ENCODE peak calls at places on chromosomes 4 and X, in four cellular contexts. H is SK-N-SH, Z is suprapubic skin, A is upper lobe of left lung. K is an unnamed sample.

GRCh38 chrX:28487818-28488217 is 99.4 kb upstream of the IL1RAPL1 start:
- DNase-seq in H (no peak), Z (no peak), A (no peak), K (no peak)

GRCh38 chr4:139728840-139729239 is 63.2 kb downstream of the MGST2 start:
- DNase-seq in H (no peak), Z (no peak), A (no peak), K (no peak)

GRCh38 chr4:123284166-123284565 is 112.4 kb upstream of the SPRY1 start:
- DNase-seq in H (peak), Z (no peak), A (no peak), K (no peak)

GRCh38 chrX:65690057-65690855 is 22.8 kb downstream of the MSN start:
- DNase-seq in H (no peak), Z (no peak), A (no peak), K (peak)

GRCh38 chrX:103170216-103170615 is 44.7 kb upstream of the BEX4 start:
- DNase-seq in H (no peak), Z (no peak), A (no peak), K (no peak)

GRCh38 chr4:82436780-82437179 is 6.4 kb downstream of the ENOPH1 start:
- DNase-seq in H (no peak), Z (no peak), A (no peak), K (no peak)

GRCh38 chr4:140595065-140595464 is 26.3 kb upstream of the UCP1 start:
- DNase-seq in H (no peak), Z (no peak), A (no peak), K (no peak)

GRCh38 chr4:74590476-74590875 is 145.5 kb downstream of the AREG start:
- DNase-seq in H (no peak), Z (no peak), A (no peak), K (no peak)

GRCh38 chrX:108712886-108713285 is 23.5 kb downstream of the IRS4 start:
- DNase-seq in H (no peak), Z (no peak), A (no peak), K (no peak)

GRCh38 chrX:76555816-76556215 is 128.3 kb downstream of the MAGEE1 start:
- DNase-seq in H (peak), Z (no peak), A (no peak), K (no peak)

GRCh38 chr4:105460306-105460705 is 13.6 kb downstream of the PPA2 start:
- DNase-seq in H (no peak), Z (no peak), A (no peak), K (no peak)

GRCh38 chr4:172899861-172900260 is 268.8 kb upstream of the GALNT7 start:
- DNase-seq in H (no peak), Z (no peak), A (no peak), K (no peak)
- TF ChIP-seq POLR2AphosphoS5 in H (no peak), Z (no peak), A (no peak), K (no peak)

DNA sequence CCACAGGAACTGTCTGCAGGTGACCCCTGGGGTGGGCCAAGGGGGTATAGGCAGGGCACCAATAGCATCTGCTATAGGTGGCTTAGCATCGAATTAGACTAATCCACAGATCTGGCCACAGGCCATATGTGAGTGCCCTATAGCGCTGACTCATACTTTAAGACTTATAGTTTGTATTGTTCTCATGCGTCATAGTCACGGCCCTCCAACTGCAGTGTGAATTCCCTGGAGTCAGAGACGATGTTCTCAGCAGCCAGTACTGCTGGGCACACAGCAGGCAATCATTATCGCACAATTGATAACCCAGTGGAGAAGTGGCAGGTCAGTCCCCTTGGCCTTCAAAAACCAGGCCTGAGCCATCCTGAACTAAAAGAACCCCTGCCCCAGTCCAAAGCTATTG is 58.1 kb downstream of the ADGRG2 start:
- DNase-seq in H (no peak), Z (no peak), A (no peak), K (no peak)
- TF ChIP-seq EP300 in H (no peak), Z (no peak), A (no peak), K (no peak)

DNA sequence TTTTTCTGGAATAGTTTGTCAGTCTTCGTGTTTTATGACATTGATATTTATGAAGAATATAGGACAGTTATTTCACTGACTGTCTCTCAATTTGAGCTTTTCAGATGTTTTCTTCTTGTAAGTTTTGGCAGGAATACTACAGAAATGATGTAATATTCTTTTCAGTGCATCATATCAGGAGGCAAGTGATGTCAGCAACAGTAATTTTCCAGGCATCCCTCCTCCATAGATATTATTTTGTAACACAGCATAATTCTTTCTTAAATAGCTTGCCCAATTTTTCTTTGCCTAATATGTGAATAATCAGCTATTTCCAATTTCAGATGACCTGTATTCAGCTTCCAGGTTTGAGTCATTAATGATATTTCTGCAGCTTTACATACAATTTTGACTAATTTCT is 211.1 kb downstream of the ADGRL3 start:
- DNase-seq in H (no peak), Z (no peak), A (no peak), K (no peak)
- TF ChIP-seq POLR2AphosphoS5 in H (no peak), Z (no peak), A (no peak), K (no peak)

DNA sequence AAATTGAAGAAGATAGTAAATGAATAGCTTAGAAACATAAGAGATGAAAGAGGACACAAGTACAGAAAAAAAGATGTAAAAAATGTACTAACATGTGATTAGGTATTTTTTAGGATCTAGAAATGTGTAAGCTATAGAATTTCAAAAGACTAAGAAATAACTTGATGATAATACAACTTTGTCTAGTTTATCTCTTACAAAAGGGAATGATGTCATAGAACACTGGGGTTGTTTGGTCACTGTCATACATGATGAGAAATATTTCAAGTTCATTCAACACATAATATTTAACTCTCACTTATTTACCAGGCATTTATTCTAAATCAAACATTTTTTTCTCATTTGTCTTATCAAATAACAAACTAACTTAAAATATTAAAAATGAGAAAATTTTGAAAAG is 18.5 kb downstream of the STBD1 start:
- DNase-seq in H (no peak), Z (no peak), A (no peak), K (no peak)
- TF ChIP-seq EP300 in H (no peak), Z (no peak), A (no peak), K (no peak)

DNA sequence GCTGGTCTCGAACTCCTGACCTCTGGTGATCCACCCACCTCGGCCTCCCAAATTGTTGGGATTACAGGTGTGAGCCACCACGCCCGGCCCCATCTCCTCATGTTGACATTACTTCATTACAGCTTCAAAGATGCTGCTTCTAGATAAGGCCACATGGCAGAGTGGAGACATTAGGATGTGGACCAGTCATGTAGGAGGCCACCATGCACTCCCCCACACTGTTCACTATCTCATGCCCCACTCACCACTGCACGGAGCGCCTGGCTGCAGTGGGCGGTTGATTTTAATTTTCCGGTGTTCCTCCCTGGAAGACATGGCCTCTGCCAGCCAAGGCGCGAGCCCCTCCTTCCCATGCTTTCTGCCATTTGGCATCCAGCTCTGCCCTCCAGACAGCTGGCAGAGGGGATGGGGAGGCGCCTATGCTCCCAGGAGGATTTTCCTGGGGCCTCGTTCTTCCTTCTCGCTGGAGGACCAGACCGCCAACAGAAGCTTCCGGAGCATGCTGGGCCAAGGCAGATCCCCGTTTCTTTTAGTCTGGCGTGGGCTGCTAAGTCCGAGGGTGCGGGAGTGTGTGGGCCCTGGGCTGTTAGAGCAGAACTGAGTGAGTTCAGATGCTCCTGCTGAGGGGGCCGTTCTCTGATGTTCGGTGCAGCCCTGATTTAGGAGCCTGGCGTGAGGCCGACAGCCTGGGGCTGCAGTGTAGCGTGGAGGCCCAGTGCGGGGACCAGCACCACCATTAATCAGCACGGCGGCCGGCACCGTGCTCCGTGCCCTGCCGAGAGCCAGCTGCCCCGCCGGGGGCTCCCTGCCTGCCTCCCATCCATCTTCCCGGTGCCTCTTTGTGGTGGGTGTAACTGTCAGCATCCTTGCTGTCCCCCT is 93.1 kb downstream of the SORCS2 start:
- DNase-seq in H (no peak), Z (no peak), A (no peak), K (no peak)
- TF ChIP-seq POLR2AphosphoS5 in H (no peak), Z (no peak), A (no peak), K (no peak)

GRCh38 chr4:16758816-16759215 is 139.6 kb downstream of the LDB2 start:
- DNase-seq in H (no peak), Z (no peak), A (no peak), K (no peak)
- TF ChIP-seq EP300 in H (no peak), Z (no peak), A (no peak), K (no peak)

GRCh38 chr4:8198906-8199593 is at the start of gene SH3TC1:
- DNase-seq in H (peak), Z (peak), A (peak), K (peak)
- TF ChIP-seq POLR2AphosphoS5 in H (peak), Z (peak), A (peak), K (peak)

DNA sequence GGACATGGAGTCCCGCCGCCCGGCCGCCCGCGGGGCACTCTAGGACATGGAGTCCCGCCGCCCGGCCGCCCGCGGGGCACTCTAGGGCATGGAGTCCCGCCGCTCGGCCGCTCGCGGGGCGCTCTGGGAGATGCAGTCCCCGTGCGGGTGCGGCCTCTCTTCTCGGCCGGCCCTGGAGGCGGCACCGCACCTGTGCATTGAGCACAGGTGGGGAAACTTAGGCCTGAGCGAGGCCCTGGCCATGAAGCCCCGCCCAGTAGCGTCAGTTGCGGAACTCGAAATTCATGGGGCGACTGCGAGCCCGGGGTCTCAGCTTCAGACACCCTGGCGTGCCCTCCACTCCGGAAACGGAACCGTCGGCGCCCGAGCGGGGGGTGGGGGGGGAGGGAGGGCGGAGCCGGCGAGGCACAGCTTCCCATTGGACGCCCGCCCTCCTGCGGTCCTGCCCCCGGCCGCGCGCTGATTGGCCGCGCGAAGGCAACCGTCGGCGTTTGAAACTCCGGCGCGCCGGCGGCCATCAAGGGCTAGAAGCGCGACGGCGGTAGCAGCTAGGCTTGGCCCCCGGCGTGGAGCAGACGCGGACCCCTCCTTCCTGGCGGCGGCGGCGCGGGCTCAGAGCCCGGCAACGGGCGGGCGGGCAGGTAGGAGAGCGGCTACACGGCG is at the start of the genes TACC3 and TMEM129:
- DNase-seq in H (peak), Z (peak), A (peak), K (peak)
- TF ChIP-seq EP300 in H (no peak), Z (no peak), A (no peak), K (no peak)

GRCh38 chr4:150771374-150771773 is 189.4 kb downstream of the MAB21L2 start:
- DNase-seq in H (no peak), Z (no peak), A (no peak), K (no peak)

GRCh38 chr4:150773032-150773431 is 191.1 kb downstream of the MAB21L2 start:
- DNase-seq in H (peak), Z (no peak), A (no peak), K (no peak)

GRCh38 chr4:150769845-150770244 is 187.9 kb downstream of the MAB21L2 start:
- DNase-seq in H (no peak), Z (no peak), A (no peak), K (no peak)

GRCh38 chr4:150768492-150768891 is 186.5 kb downstream of the MAB21L2 start:
- DNase-seq in H (no peak), Z (no peak), A (no peak), K (no peak)

GRCh38 chr4:150769235-150769634 is 187.3 kb downstream of the MAB21L2 start:
- DNase-seq in H (no peak), Z (no peak), A (no peak), K (no peak)
- TF ChIP-seq POLR2AphosphoS5 in H (no peak), Z (no peak), A (no peak), K (no peak)

K was measured in sigmoid colon.